ENCODE peak calls at places on chromosome 2, in four cellular contexts. Q is heart left ventricle, V is psoas muscle, F is tibial nerve. G is an unnamed sample. For H3K9me3 and H3K36me3, the result is how much of the 10 kb centered on the place peaks cover.

GRCh38 chr2:165010556-165010955 is 55.2 kb upstream of the SLC38A11 start:
- DNase-seq in Q (no peak), V (no peak), F (no peak), G (no peak)

GRCh38 chr2:53829252-53829651 is 30.5 kb downstream of the GPR75 start:
- DNase-seq in Q (no peak), V (no peak), F (no peak), G (no peak)

GRCh38 chr2:24392542-24393059 is 32.3 kb upstream of the ITSN2 start:
- DNase-seq in Q (no peak), V (no peak), F (no peak), G (no peak)

GRCh38 chr2:45380131-45380836 is 230.8 kb downstream of the SRBD1 start:
- DNase-seq in Q (no peak), V (no peak), F (no peak), G (no peak)

GRCh38 chr2:86636842-86637241 is 13.2 kb upstream of the RNF103 start:
- DNase-seq in Q (no peak), V (no peak), F (no peak), G (no peak)

GRCh38 chr2:96144481-96145027 is 686 bp downstream of the DUSP2 start:
- DNase-seq in Q (no peak), V (no peak), F (no peak), G (no peak)

GRCh38 chr2:96530474-96531357 is 5.8 kb upstream of the ARID5A start:
- DNase-seq in Q (no peak), V (no peak), F (no peak), G (no peak)

GRCh38 chr2:16774091-16774490 is 108.5 kb upstream of the CYRIA start:
- DNase-seq in Q (no peak), V (no peak), F (no peak), G (no peak)

GRCh38 chr2:127428057-127428814 is 10.0 kb downstream of the PROC start:
- DNase-seq in Q (no peak), V (no peak), F (no peak), G (no peak)

GRCh38 chr2:219207254-219207883 is 787 bp downstream of the ZFAND2B start:
- DNase-seq in Q (no peak), V (no peak), F (no peak), G (no peak)

GRCh38 chr2:138086556-138086955 is 122.3 kb downstream of the HNMT start:
- DNase-seq in Q (no peak), V (no peak), F (no peak), G (no peak)

GRCh38 chr2:15912203-15912602 is 28.1 kb upstream of the MYCN start:
- DNase-seq in Q (peak), V (peak), F (peak), G (no peak)

GRCh38 chr2:233854241-233854981 is at the start of gene HJURP:
- DNase-seq in Q (peak), V (peak), F (peak), G (peak)

GRCh38 chr2:8000861-8001260 is 681.0 kb upstream of the ID2 start:
- DNase-seq in Q (no peak), V (no peak), F (no peak), G (no peak)

GRCh38 chr2:124034265-124034664 is 9.2 kb downstream of the CNTNAP5 start:
- DNase-seq in Q (no peak), V (no peak), F (no peak), G (no peak)

GRCh38 chr2:173524257-173524951 is 169.7 kb downstream of the CDCA7 start:
- DNase-seq in Q (no peak), V (no peak), F (no peak), G (no peak)

GRCh38 chr2:105872830-105873229 is 128.1 kb downstream of the NCK2 start:
- DNase-seq in Q (no peak), V (no peak), F (no peak), G (no peak)

GRCh38 chr2:233464531-233465240 is 101.9 kb downstream of the USP40 start:
- DNase-seq in Q (no peak), V (peak), F (no peak), G (no peak)

GRCh38 chr2:45315881-45316280 is 295.2 kb downstream of the SRBD1 start:
- DNase-seq in Q (no peak), V (no peak), F (no peak), G (no peak)

GRCh38 chr2:135074216-135074615 is 22.1 kb downstream of the RAB3GAP1 start:
- DNase-seq in Q (no peak), V (no peak), F (no peak), G (no peak)

GRCh38 chr2:74436111-74436803 is 5.5 kb downstream of the RTKN start:
- DNase-seq in Q (no peak), V (no peak), F (no peak), G (no peak)

GRCh38 chr2:82139979-82140611 is 1835.5 kb upstream of the LRRTM1 start:
- DNase-seq in Q (no peak), V (no peak), F (no peak), G (no peak)

GRCh38 chr2:206527153-206527552 is 83.8 kb downstream of the ADAM23 start:
- DNase-seq in Q (no peak), V (no peak), F (no peak), G (no peak)

GRCh38 chr2:238099709-238100048 is 461 bp upstream of the ESPNL start:
- DNase-seq in Q (no peak), V (no peak), F (no peak), G (no peak)

GRCh38 chr2:130765464-130765863 is 10.1 kb downstream of the AMER3 start:
- DNase-seq in Q (no peak), V (no peak), F (no peak), G (no peak)

GRCh38 chr2:25324905-25325592 is 16.7 kb downstream of the DNMT3A start:
- DNase-seq in Q (peak), V (peak), F (peak), G (no peak)

GRCh38 chr2:43266692-43267091 is 40.3 kb upstream of the ZFP36L2 start:
- DNase-seq in Q (peak), V (peak), F (peak), G (no peak)

GRCh38 chr2:240394549-240394948 is 40.9 kb upstream of the GPC1 start:
- DNase-seq in Q (peak), V (no peak), F (no peak), G (no peak)

GRCh38 chr2:138691667-138692066 is 88.5 kb downstream of the NXPH2 start:
- DNase-seq in Q (no peak), V (no peak), F (no peak), G (no peak)

GRCh38 chr2:149466635-149467034 is 120.9 kb downstream of the MMADHC start:
- DNase-seq in Q (no peak), V (no peak), F (no peak), G (no peak)

GRCh38 chr2:240952496-240953246 is 45.7 kb upstream of the SNED1 start:
- DNase-seq in Q (no peak), V (no peak), F (no peak), G (no peak)

GRCh38 chr2:69026026-69026425 is 13.0 kb downstream of the ANTXR1 start:
- DNase-seq in Q (peak), V (no peak), F (peak), G (no peak)

GRCh38 chr2:27875089-27875881 is 14.9 kb downstream of the RBKS start:
- DNase-seq in Q (no peak), V (no peak), F (no peak), G (no peak)

GRCh38 chr2:96320326-96321229 is 4.5 kb upstream of the ITPRIPL1 start:
- DNase-seq in Q (no peak), V (no peak), F (no peak), G (no peak)

GRCh38 chr2:152715854-152716428 is 1.3 kb downstream of the PRPF40A start:
- DNase-seq in Q (no peak), V (no peak), F (no peak), G (no peak)

GRCh38 chr2:207223051-207223450 is 57.3 kb upstream of the KLF7 start:
- DNase-seq in Q (no peak), V (no peak), F (no peak), G (no peak)

GRCh38 chr2:153858250-153858649 is 13.5 kb upstream of the GALNT13 start:
- DNase-seq in Q (no peak), V (no peak), F (no peak), G (no peak)

GRCh38 chr2:127647242-127648190 is 1.6 kb downstream of the GPR17 start:
- DNase-seq in Q (peak), V (peak), F (no peak), G (no peak)

GRCh38 chr2:5673148-5673860 is 18.9 kb upstream of the SOX11 start:
- DNase-seq in Q (no peak), V (no peak), F (no peak), G (no peak)

DNA sequence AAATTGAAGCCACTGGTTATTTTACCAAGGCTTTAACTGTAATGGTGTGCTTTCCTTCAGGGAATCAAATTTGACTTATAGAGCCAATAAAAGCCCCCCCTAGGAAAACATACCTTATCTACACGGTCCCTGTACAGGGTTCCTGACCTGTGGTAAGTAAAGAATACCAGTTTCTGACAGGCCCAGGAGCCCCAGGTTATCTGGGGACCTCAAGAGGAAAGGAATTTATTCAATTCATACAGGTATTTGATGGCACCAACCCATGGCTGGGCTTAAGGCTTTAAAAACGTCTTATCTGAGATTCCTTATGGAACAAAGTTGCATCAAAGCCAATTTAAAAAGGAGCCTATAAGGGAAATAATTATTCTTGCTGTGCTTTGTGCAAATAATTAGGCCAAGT is 7.0 kb upstream of the RPIA start:
- DNase-seq in Q (no peak), V (no peak), F (no peak), G (no peak)
- H3K9me3 ChIP-seq in Q (under half), V (under half), F (under half), G (under half)

DNA sequence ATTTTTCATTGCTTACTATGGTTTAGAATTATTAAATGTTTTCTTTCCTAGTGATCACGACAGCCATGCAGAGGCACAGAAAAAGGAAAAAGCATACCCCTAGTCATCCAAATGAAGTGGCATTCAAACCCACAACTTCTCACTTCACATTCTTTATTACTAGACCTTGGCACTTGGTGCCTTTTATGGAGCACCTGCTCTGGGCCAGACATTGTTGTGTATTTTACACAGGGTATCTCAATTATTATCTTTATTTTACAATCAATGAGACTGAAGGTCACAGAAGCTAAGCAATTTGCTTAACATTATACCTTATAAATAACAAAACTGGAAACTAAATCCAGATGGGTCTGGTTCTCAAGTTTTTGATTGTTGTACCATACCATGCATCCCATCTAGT is 235.3 kb downstream of the LRATD1 start:
- DNase-seq in Q (no peak), V (no peak), F (no peak), G (no peak)
- H3K36me3 ChIP-seq in Q (under half), V (under half), F (under half), G (under half)

GRCh38 chr2:109032229-109032800 is 43.3 kb upstream of the EDAR start:
- DNase-seq in Q (no peak), V (no peak), F (no peak), G (no peak)
- H3K27ac ChIP-seq in Q (no peak), V (no peak), F (peak), G (peak)

GRCh38 chr2:228377533-228377932 is 196.0 kb upstream of the SPHKAP start:
- DNase-seq in Q (no peak), V (no peak), F (no peak), G (no peak)

GRCh38 chr2:228378696-228379425 is 197.4 kb upstream of the SPHKAP start:
- DNase-seq in Q (peak), V (no peak), F (no peak), G (no peak)

DNA sequence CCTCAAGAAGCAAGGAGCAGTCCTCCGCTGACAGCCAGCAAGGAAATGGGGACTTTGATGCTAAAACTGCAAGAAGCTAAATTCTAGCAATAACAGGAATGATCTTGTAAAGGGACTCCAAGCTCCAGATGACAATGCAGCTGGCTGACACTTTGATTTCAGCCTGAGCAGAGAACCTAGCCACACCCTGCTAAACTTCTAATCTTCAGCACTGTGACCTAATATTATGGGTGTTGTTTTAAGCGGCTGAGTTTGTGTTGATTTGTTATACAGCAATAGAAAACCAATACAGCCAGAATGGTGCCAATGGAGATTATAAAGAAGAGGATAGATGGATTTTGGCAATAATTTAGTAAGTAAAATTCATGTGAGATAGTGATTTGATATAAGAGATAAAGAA is 196.7 kb upstream of the SPHKAP start:
- DNase-seq in Q (no peak), V (no peak), F (no peak), G (no peak)
- H3K9me3 ChIP-seq in Q (under half), V (under half), F (under half), G (under half)

DNA sequence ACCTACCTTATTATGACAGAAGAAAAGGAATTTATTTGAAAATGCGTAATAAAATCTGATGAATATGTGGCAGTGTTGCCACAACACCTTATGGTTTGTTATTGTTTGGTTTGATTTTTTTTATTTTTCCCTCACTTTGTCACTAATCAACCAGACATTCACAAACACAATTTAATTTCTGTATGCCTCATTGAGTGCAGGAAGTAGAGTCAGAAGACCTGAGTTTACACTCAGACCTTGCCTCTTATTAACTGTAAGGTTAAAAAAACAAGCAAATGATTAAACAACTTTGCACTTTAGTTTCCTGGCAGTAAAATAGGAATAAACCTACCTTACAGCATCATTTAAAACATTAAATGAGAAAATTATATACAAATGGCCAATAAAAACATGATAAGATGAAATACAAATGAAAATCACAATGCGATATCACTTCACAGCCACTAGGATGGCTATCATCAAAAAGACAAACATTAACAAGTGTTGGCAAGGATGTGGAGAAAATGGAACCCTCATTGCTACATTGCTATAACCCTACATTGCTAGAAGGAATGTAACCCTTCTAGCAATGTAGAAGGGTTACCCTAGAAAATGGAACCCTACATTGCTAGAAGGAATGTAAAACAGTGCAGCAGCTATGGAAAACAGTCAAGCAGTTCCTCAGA is 3.3 kb downstream of the SESTD1 start:
- DNase-seq in Q (no peak), V (no peak), F (no peak), G (no peak)
- H3K36me3 ChIP-seq in Q (under half), V (under half), F (under half), G (under half)

G was measured in effector memory CD4-positive, alpha-beta T cell.